ENCODE peak calls at places on chromosomes 12 and 14, in seven cellular contexts. One of them, this sample, is unnamed.

GRCh38 chr12:15268927-15269552 is 47.8 kb upstream of the RERG start:
- DNase-seq in neural progenitor cell: peak
- DNase-seq in OCI-LY7: peak
- DNase-seq in GM23338: peak
- DNase-seq in PC-3: peak
- DNase-seq in MM.1S: peak
- DNase-seq in HCT116: peak
- DNase-seq in this sample: peak

GRCh38 chr14:89436274-89436656 is 19.2 kb upstream of the FOXN3 start:
- DNase-seq in neural progenitor cell: no peak
- DNase-seq in OCI-LY7: no peak
- DNase-seq in GM23338: no peak
- DNase-seq in PC-3: no peak
- DNase-seq in MM.1S: no peak
- DNase-seq in HCT116: no peak
- DNase-seq in this sample: no peak

GRCh38 chr14:69101331-69101826 is 51.5 kb downstream of the DCAF5 start:
- DNase-seq in neural progenitor cell: peak
- DNase-seq in OCI-LY7: no peak
- DNase-seq in GM23338: peak
- DNase-seq in PC-3: peak
- DNase-seq in MM.1S: no peak
- DNase-seq in HCT116: peak
- DNase-seq in this sample: peak

GRCh38 chr14:92792885-92793284 is 1.2 kb upstream of the GOLGA5 start:
- DNase-seq in neural progenitor cell: peak
- DNase-seq in OCI-LY7: no peak
- DNase-seq in GM23338: peak
- DNase-seq in PC-3: peak
- DNase-seq in MM.1S: no peak
- DNase-seq in HCT116: no peak
- DNase-seq in this sample: no peak

GRCh38 chr12:81128930-81129554 is 51.2 kb downstream of the ACSS3 start:
- DNase-seq in neural progenitor cell: peak
- DNase-seq in OCI-LY7: peak
- DNase-seq in GM23338: peak
- DNase-seq in PC-3: peak
- DNase-seq in MM.1S: peak
- DNase-seq in HCT116: peak
- DNase-seq in this sample: peak

GRCh38 chr12:97805086-97805485 is 342.5 kb downstream of the RMST start:
- DNase-seq in neural progenitor cell: peak
- DNase-seq in OCI-LY7: no peak
- DNase-seq in GM23338: no peak
- DNase-seq in PC-3: no peak
- DNase-seq in MM.1S: no peak
- DNase-seq in HCT116: no peak
- DNase-seq in this sample: no peak

GRCh38 chr12:16515666-16516065 is 90.3 kb downstream of the LMO3 start:
- DNase-seq in neural progenitor cell: no peak
- DNase-seq in OCI-LY7: no peak
- DNase-seq in GM23338: no peak
- DNase-seq in PC-3: peak
- DNase-seq in MM.1S: no peak
- DNase-seq in HCT116: no peak
- DNase-seq in this sample: no peak

GRCh38 chr12:113130457-113131135 is 5.0 kb downstream of the RASAL1 start:
- DNase-seq in neural progenitor cell: peak
- DNase-seq in OCI-LY7: peak
- DNase-seq in GM23338: peak
- DNase-seq in PC-3: peak
- DNase-seq in MM.1S: no peak
- DNase-seq in HCT116: no peak
- DNase-seq in this sample: no peak

DNA sequence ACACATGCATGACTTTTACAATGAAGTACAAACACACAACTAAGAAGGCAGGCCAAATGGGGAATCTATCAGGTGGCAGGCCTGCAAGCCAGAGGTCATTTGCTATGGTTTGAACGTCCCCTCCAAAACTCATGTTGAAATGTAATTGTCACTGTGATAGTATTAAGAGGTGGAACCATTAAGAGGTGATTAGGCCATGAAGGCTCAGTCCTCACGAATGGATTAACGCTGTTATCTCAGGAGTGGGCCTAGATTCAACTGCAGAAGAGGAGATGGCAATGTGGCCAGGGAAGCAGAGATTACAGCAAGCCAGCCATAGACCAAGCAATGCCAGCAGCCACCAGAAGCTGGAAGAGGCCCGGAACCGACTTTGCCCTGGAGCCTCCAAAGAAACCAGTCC is 13.5 kb upstream of the ACTR6 start:
- DNase-seq in neural progenitor cell: no peak
- DNase-seq in OCI-LY7: no peak
- DNase-seq in GM23338: no peak
- DNase-seq in PC-3: no peak
- DNase-seq in MM.1S: no peak
- DNase-seq in HCT116: no peak
- DNase-seq in this sample: no peak
- H2AFZ ChIP-seq in neural progenitor cell: no peak
- H2AFZ ChIP-seq in OCI-LY7: no peak
- H2AFZ ChIP-seq in GM23338: no peak
- H2AFZ ChIP-seq in PC-3: no peak
- H2AFZ ChIP-seq in MM.1S: no peak
- H2AFZ ChIP-seq in HCT116: no peak
- H2AFZ ChIP-seq in this sample: no peak

DNA sequence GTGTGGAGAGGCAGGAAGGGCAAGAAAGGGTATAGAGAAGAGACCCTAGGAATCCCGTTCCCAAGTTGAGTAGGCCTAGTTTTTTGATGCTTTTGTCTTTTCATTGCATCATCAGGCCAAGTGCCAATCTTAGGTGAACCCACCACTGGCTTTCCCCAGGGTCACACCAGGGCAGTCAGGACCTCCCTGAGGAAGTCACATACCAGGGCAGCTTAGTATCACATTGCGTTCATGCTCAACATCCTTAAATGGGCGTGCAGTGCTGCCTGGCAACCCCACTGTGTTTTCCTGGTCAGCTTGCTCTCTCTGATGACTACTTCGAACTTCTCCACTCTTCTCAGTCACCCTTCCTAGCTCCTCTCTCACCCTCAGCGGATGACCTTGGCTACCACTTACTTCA is 9.0 kb downstream of the ASIC1 start:
- DNase-seq in neural progenitor cell: peak
- DNase-seq in OCI-LY7: no peak
- DNase-seq in GM23338: peak
- DNase-seq in PC-3: no peak
- DNase-seq in MM.1S: no peak
- DNase-seq in HCT116: no peak
- DNase-seq in this sample: no peak
- TF ChIP-seq EZH2phosphoT487 in neural progenitor cell: no peak
- TF ChIP-seq EZH2phosphoT487 in OCI-LY7: no peak
- TF ChIP-seq EZH2phosphoT487 in GM23338: no peak
- TF ChIP-seq EZH2phosphoT487 in PC-3: no peak
- TF ChIP-seq EZH2phosphoT487 in MM.1S: no peak
- TF ChIP-seq EZH2phosphoT487 in HCT116: no peak
- TF ChIP-seq EZH2phosphoT487 in this sample: no peak

DNA sequence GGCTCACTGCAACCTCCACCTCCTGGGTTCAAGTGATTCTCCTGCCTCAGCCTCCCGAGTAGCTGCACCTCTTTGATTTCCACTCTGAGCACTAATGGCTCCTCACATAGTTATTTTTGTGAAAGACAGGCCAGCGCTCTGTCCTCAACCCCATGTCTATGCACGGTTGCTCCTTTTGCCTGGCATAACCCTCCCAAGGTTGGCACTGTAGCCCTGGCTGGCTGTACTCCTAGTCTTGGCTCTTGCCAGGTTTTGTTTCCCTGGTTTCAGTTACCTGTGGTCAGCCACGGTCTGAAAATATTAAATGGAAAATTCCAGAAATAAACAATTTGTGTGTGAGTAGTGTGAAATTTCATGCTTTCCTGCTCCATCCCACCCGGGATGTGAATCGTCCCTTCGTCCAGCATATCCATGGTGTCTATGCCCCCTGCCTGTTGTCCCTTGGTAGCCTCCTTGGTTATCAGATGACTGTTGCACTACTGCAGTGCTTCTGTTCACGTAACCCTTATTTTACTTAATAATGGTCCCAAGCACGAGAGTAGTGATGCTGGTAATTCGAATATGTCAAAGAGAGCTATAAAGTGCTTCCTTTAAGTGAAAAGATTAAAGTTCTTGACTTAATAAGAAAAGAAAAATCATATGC is 12.3 kb upstream of the DCD start:
- DNase-seq in neural progenitor cell: no peak
- DNase-seq in OCI-LY7: no peak
- DNase-seq in GM23338: no peak
- DNase-seq in PC-3: no peak
- DNase-seq in MM.1S: no peak
- DNase-seq in HCT116: no peak
- DNase-seq in this sample: no peak
- TF ChIP-seq CTCF in neural progenitor cell: no peak
- TF ChIP-seq CTCF in OCI-LY7: no peak
- TF ChIP-seq CTCF in GM23338: no peak
- TF ChIP-seq CTCF in PC-3: no peak
- TF ChIP-seq CTCF in MM.1S: no peak
- TF ChIP-seq CTCF in HCT116: no peak
- TF ChIP-seq CTCF in this sample: no peak

DNA sequence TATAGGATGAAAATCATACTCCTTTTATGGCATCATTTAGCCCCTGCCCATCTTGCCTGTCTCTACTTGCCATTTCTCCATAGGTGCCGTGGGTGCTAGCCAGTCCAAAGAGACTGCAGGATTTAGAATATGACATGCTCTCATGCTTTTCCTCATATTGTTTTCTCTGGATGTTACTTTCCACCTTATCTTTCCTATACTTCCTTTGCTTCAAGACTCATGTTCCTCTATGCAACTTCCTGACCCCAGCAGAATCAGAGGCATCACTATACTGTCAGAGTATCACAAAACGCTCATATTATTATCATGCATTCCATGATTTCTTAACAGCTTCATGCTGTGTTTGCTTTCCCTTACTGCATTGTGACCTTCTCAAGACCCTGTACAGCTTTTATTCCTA is 220.8 kb upstream of the ABCD2 start:
- DNase-seq in neural progenitor cell: no peak
- DNase-seq in OCI-LY7: no peak
- DNase-seq in GM23338: no peak
- DNase-seq in PC-3: no peak
- DNase-seq in MM.1S: no peak
- DNase-seq in HCT116: no peak
- DNase-seq in this sample: no peak
- H2AFZ ChIP-seq in neural progenitor cell: no peak
- H2AFZ ChIP-seq in OCI-LY7: no peak
- H2AFZ ChIP-seq in GM23338: no peak
- H2AFZ ChIP-seq in PC-3: no peak
- H2AFZ ChIP-seq in MM.1S: no peak
- H2AFZ ChIP-seq in HCT116: no peak
- H2AFZ ChIP-seq in this sample: no peak

This sample was measured in hepatocyte.